ENCODE peak calls at places on chromosomes 1 and 21, in ten cellular contexts. I is left ventricle myocardium inferior, Q is bronchial epithelial cell, C is hepatocyte, Z is lower lobe of right lung, H is fibroblast of the aortic adventitia, Y is pancreas, O is Panc1, X is ascending aorta, U is HFF-Myc. G is an unnamed sample.

GRCh38 chr1:175604598-175604997 is 138.8 kb downstream of the TNR start:
- DNase-seq in H (no peak), Y (no peak), X (no peak), Q (no peak), O (no peak), U (no peak), I (no peak), Z (no peak), C (no peak), G (no peak)

GRCh38 chr1:220708929-220709801 is 19.0 kb downstream of the C1orf115 start:
- DNase-seq in I (no peak), X (no peak), Y (no peak), O (no peak), Z (no peak), C (no peak), Q (no peak), H (no peak), U (no peak), G (no peak)

GRCh38 chr1:3727042-3727824 is 25.0 kb upstream of the CCDC27 start:
- DNase-seq in I (no peak), C (peak; percentile 59), X (no peak), H (no peak), O (no peak), Y (no peak), Z (no peak), Q (peak; percentile 21), U (no peak), G (peak; percentile 8)

GRCh38 chr21:37071561-37072238 is 1.2 kb downstream of the PIGP start:
- DNase-seq in Q (peak; percentile 63), U (no peak), Z (peak; percentile 73), X (peak; percentile 32), O (no peak), C (peak; percentile 74), I (peak; percentile 46), Y (peak; percentile 56), H (peak; percentile 84), G (peak; percentile 92)

GRCh38 chr1:7042322-7043231 is 257.3 kb downstream of the CAMTA1 start:
- DNase-seq in X (no peak), Y (no peak), O (peak; percentile 15), Z (no peak), I (no peak), H (peak; percentile 45), U (peak; percentile 9), Q (peak; percentile 50), C (peak; percentile 44), G (peak; percentile 48)

GRCh38 chr1:33220701-33221384 is 35.4 kb upstream of the ZNF362 start:
- DNase-seq in Q (peak; percentile 96), H (peak; percentile 56), U (no peak), Z (peak; percentile 47), I (no peak), Y (no peak), O (no peak), C (peak; percentile 32), X (no peak), G (no peak)

GRCh38 chr1:8047686-8048522 is 21.8 kb upstream of the ERRFI1 start:
- DNase-seq in O (no peak), C (peak; percentile 35), U (peak; percentile 54), I (peak; percentile 36), Q (peak; percentile 96), Z (no peak), H (peak; percentile 94), X (no peak), Y (no peak), G (peak; percentile 91)

GRCh38 chr1:21574464-21575151 is 65.4 kb downstream of the ALPL start:
- DNase-seq in O (no peak), Y (no peak), H (peak; percentile 90), C (peak; percentile 50), U (no peak), Z (peak; percentile 64), I (peak; percentile 77), Q (no peak), X (no peak), G (peak; percentile 77)

GRCh38 chr1:210143465-210144062 is 89.0 kb upstream of the SERTAD4 start:
- DNase-seq in C (peak; percentile 84), Q (peak; percentile 62), H (peak; percentile 83), U (peak; percentile 50), Y (peak; percentile 55), X (no peak), I (peak; percentile 70), O (no peak), Z (peak; percentile 75), G (peak; percentile 73)

GRCh38 chr1:179310721-179311120 is 17.1 kb downstream of the SOAT1 start:
- DNase-seq in Q (peak; percentile 98), C (peak; percentile 16), X (no peak), O (peak; percentile 67), Y (no peak), I (no peak), Z (no peak), H (peak; percentile 81), U (peak; percentile 25), G (peak; percentile 98)

GRCh38 chr1:68181165-68181556 is 51.2 kb downstream of the WLS start:
- DNase-seq in C (no peak), I (no peak), O (no peak), U (no peak), Y (no peak), H (no peak), Q (no peak), Z (no peak), X (no peak), G (no peak)

GRCh38 chr1:62395291-62395690 is 41.6 kb upstream of the USP1 start:
- DNase-seq in Y (no peak), U (no peak), H (no peak), Q (no peak), I (no peak), C (no peak), Z (no peak), X (no peak), O (no peak), G (no peak)

DNA sequence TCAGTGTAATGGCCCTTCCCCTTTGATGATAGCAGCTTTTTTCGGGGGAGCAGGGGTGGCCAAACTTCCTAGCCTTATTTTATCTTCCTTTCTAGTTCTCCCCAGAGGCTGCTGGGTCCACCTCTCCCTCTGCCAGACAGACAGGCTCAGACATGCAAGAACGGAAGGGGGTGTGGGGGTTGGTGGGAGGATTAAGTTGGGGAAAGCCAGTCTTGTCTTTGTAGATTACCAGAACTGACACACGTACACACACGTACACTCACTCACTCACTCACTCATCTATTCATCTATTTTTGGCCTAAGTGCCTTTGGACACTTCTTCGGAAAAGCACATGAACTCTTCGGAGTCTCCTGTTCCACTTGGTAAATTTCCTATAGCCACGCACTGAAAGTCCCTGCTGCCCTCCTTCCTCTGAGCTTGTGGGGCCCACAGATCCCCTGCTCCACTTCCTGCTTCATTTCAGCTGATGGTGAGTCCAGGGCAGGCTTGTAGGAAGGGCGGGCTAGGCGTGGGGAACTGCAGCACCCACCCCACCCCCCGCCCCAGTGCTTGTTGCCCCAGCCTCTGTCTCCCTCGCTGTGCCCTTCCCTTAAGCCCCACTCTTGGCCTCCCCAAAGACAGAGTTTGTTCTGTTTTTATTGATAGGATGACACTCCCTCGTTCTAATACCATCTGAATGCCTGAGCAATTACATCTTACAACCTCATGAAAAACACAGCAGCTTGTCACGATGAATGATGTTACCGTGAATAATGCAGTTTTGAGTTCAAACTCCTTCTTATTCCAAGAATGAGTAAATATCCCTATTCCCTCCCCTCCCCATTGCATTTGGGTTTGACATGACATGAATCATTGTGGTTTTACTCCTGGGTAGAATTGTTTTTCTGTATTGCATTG is 60.7 kb upstream of the ATP5PO start:
- DNase-seq in O (peak; percentile 76), I (peak; percentile 37), X (no peak), Y (no peak), C (peak; percentile 68), Z (no peak), H (peak; percentile 95), U (peak; percentile 69), Q (peak; percentile 100), G (peak; percentile 99)
- H3K4me3 ChIP-seq in O (no peak overlapping the region), I (peak overlapping the region; percentile 44), X (peak overlapping the region; percentile 32), Y (no peak overlapping the region), C (no peak overlapping the region), Z (no peak overlapping the region), H (no peak overlapping the region), U (no peak overlapping the region), Q (peak overlapping the region; percentile 2), G (no peak overlapping the region)

GRCh38 chr1:163170975-163171676 is 31.6 kb downstream of the RGS5 start:
- DNase-seq in O (no peak), U (peak; percentile 52), Q (no peak), H (peak; percentile 74), Z (no peak), X (no peak), Y (no peak), I (no peak), C (no peak), G (peak; percentile 75)
- TF ChIP-seq CTCF in O (peak; percentile 61), U (peak; percentile 43), Q (peak; percentile 25), H (peak; percentile 69), Z (peak; percentile 16), X (peak; percentile 50), Y (no peak), I (peak; percentile 48), C (peak; percentile 33), G (peak; percentile 79)

GRCh38 chr1:209080170-209080781 is 503.2 kb upstream of the CAMK1G start:
- DNase-seq in I (no peak), Y (no peak), H (no peak), Z (no peak), X (no peak), Q (peak; percentile 63), C (no peak), O (no peak), U (no peak), G (no peak)
- H3K4me3 ChIP-seq in I (no peak overlapping the region), Y (no peak overlapping the region), H (no peak overlapping the region), Z (no peak overlapping the region), X (no peak overlapping the region), Q (no peak overlapping the region), C (no peak overlapping the region), O (no peak overlapping the region), U (no peak overlapping the region), G (no peak overlapping the region)

GRCh38 chr1:196723325-196724185 is 51.1 kb upstream of the CFHR3 start:
- DNase-seq in U (no peak), X (no peak), Y (peak; percentile 69), I (no peak), Z (no peak), C (peak; percentile 75), H (peak; percentile 50), Q (peak; percentile 50), O (peak; percentile 36), G (peak; percentile 64)
- TF ChIP-seq CTCF in U (peak; percentile 35), X (peak; percentile 23), Y (no peak), I (peak; percentile 40), Z (peak; percentile 42), C (peak; percentile 48), H (peak; percentile 74), Q (peak; percentile 81), O (peak; percentile 73), G (peak; percentile 86)

G was measured in fibroblast of mammary gland.